ENCODE peak calls at places on chromosome 6, in nine cellular contexts. G, D, L, V, U, X, Y, W and K are unnamed samples.

GRCh38 chr6:41728073-41728936 is 7.1 kb downstream of the TFEB start:
- DNase-seq in G (no peak), D (no peak), L (no peak), V (no peak), U (no peak), X (no peak), Y (no peak), W (no peak), K (no peak)

GRCh38 chr6:11229267-11230043 is 3.0 kb downstream of the NEDD9 start:
- DNase-seq in G (peak; percentile 21), D (no peak), L (no peak), V (no peak), U (no peak), X (no peak), Y (peak; percentile 31), W (no peak), K (no peak)

GRCh38 chr6:113364781-113365545 is 492.2 kb upstream of the MARCKS start:
- DNase-seq in G (peak; percentile 60), D (no peak), L (no peak), V (no peak), U (no peak), X (no peak), Y (peak; percentile 67), W (no peak), K (no peak)

GRCh38 chr6:101961357-101961756 is 567.8 kb downstream of the GRIK2 start:
- DNase-seq in G (no peak), D (no peak), L (no peak), V (no peak), U (no peak), X (no peak), Y (no peak), W (no peak), K (no peak)

GRCh38 chr6:125020385-125020784 is 58.1 kb downstream of the RNF217 start:
- DNase-seq in G (no peak), D (no peak), L (no peak), V (no peak), U (no peak), X (no peak), Y (peak; percentile 82), W (no peak), K (no peak)

GRCh38 chr6:134632034-134632433 is 314.1 kb upstream of the SGK1 start:
- DNase-seq in G (no peak), D (no peak), L (peak; percentile 45), V (no peak), U (no peak), X (no peak), Y (no peak), W (no peak), K (no peak)

GRCh38 chr6:41706876-41707564 is 28.4 kb downstream of the TFEB start:
- DNase-seq in G (no peak), D (no peak), L (peak; percentile 64), V (no peak), U (no peak), X (peak; percentile 78), Y (peak; percentile 77), W (no peak), K (no peak)

GRCh38 chr6:47084530-47084929 is 42.4 kb upstream of the ADGRF1 start:
- DNase-seq in G (no peak), D (no peak), L (no peak), V (no peak), U (no peak), X (no peak), Y (no peak), W (no peak), K (no peak)

GRCh38 chr6:11810039-11810541 is 31.5 kb upstream of the ADTRP start:
- DNase-seq in G (peak; percentile 39), D (peak; percentile 93), L (no peak), V (no peak), U (no peak), X (peak; percentile 14), Y (peak; percentile 89), W (no peak), K (no peak)

GRCh38 chr6:1175877-1176276 is 136.0 kb upstream of the FOXQ1 start:
- DNase-seq in G (no peak), D (no peak), L (no peak), V (no peak), U (no peak), X (no peak), Y (no peak), W (no peak), K (no peak)

GRCh38 chr6:25010917-25011625 is 75.3 kb upstream of the RIPOR2 start:
- DNase-seq in G (peak; percentile 47), D (no peak), L (no peak), V (no peak), U (no peak), X (no peak), Y (peak; percentile 71), W (no peak), K (no peak)

GRCh38 chr6:148021135-148021534 is 321.5 kb upstream of the SASH1 start:
- DNase-seq in G (no peak), D (no peak), L (no peak), V (no peak), U (no peak), X (no peak), Y (no peak), W (no peak), K (no peak)

GRCh38 chr6:104940881-104941693 is 15.8 kb upstream of the LIN28B start:
- DNase-seq in G (peak; percentile 58), D (no peak), L (no peak), V (peak; percentile 19), U (no peak), X (peak; percentile 81), Y (peak; percentile 66), W (no peak), K (no peak)

GRCh38 chr6:48098923-48099322 is 12.1 kb downstream of the PTCHD4 start:
- DNase-seq in G (no peak), D (no peak), L (no peak), V (no peak), U (no peak), X (peak; percentile 5), Y (peak; percentile 45), W (no peak), K (no peak)

GRCh38 chr6:105459049-105459448 is 56.2 kb upstream of the PREP start:
- DNase-seq in G (peak; percentile 55), D (no peak), L (no peak), V (peak; percentile 9), U (peak; percentile 25), X (no peak), Y (no peak), W (no peak), K (no peak)

GRCh38 chr6:47106216-47106615 is 64.1 kb upstream of the ADGRF1 start:
- DNase-seq in G (no peak), D (no peak), L (no peak), V (no peak), U (no peak), X (no peak), Y (no peak), W (no peak), K (no peak)

GRCh38 chr6:18204691-18205090 is 49.5 kb downstream of the KDM1B start:
- DNase-seq in G (no peak), D (no peak), L (no peak), V (no peak), U (no peak), X (peak; percentile 46), Y (no peak), W (no peak), K (no peak)

GRCh38 chr6:122651604-122652003 is 41.4 kb downstream of the PKIB start:
- DNase-seq in G (no peak), D (no peak), L (no peak), V (no peak), U (no peak), X (no peak), Y (peak; percentile 11), W (no peak), K (no peak)

GRCh38 chr6:75381878-75382633 is 97.5 kb upstream of the TMEM30A start:
- DNase-seq in G (no peak), D (no peak), L (no peak), V (no peak), U (no peak), X (no peak), Y (no peak), W (no peak), K (no peak)

GRCh38 chr6:3324262-3324942 is 65.7 kb downstream of the PSMG4 start:
- DNase-seq in G (peak; percentile 78), D (no peak), L (peak; percentile 89), V (peak; percentile 48), U (no peak), X (peak; percentile 76), Y (peak; percentile 96), W (no peak), K (no peak)

GRCh38 chr6:27650620-27651370 is 177.9 kb upstream of the ZNF184 start:
- DNase-seq in G (peak; percentile 89), D (no peak), L (peak; percentile 73), V (peak; percentile 69), U (no peak), X (peak; percentile 55), Y (peak; percentile 51), W (no peak), K (no peak)

GRCh38 chr6:146950351-146950835 is 253.8 kb upstream of the STXBP5 start:
- DNase-seq in G (no peak), D (no peak), L (peak; percentile 51), V (peak; percentile 19), U (no peak), X (no peak), Y (no peak), W (no peak), K (no peak)

GRCh38 chr6:133814797-133815196 is 74.1 kb upstream of the TCF21 start:
- DNase-seq in G (peak; percentile 71), D (no peak), L (peak; percentile 55), V (peak; percentile 14), U (no peak), X (peak; percentile 25), Y (peak; percentile 61), W (no peak), K (peak; percentile 15)

GRCh38 chr6:143598466-143599080 is 79.2 kb upstream of the PHACTR2 start:
- DNase-seq in G (no peak), D (no peak), L (peak; percentile 74), V (no peak), U (no peak), X (no peak), Y (no peak), W (no peak), K (no peak)

GRCh38 chr6:89615882-89616281 is 22.7 kb downstream of the LYRM2 start:
- DNase-seq in G (no peak), D (no peak), L (no peak), V (no peak), U (no peak), X (no peak), Y (no peak), W (no peak), K (no peak)

GRCh38 chr6:70806086-70806485 is 138.4 kb downstream of the SMAP1 start:
- DNase-seq in G (no peak), D (no peak), L (no peak), V (no peak), U (no peak), X (no peak), Y (no peak), W (no peak), K (no peak)

GRCh38 chr6:131519670-131520436 is 53.2 kb upstream of the ARG1 start:
- DNase-seq in G (peak; percentile 69), D (no peak), L (peak; percentile 53), V (peak; percentile 40), U (peak; percentile 7), X (no peak), Y (peak; percentile 68), W (no peak), K (no peak)

GRCh38 chr6:114108119-114109002 is 137.4 kb upstream of the HDAC2 start:
- DNase-seq in G (peak; percentile 88), D (peak; percentile 70), L (peak; percentile 58), V (peak; percentile 7), U (no peak), X (peak; percentile 79), Y (peak; percentile 84), W (no peak), K (peak; percentile 0)

GRCh38 chr6:139920027-139920851 is 545.8 kb upstream of the CITED2 start:
- DNase-seq in G (no peak), D (no peak), L (peak; percentile 72), V (no peak), U (no peak), X (no peak), Y (no peak), W (no peak), K (no peak)

GRCh38 chr6:68233623-68234022 is 401.5 kb upstream of the ADGRB3 start:
- DNase-seq in G (peak; percentile 37), D (no peak), L (no peak), V (no peak), U (no peak), X (no peak), Y (no peak), W (no peak), K (no peak)